ENCODE peak calls at places on chromosomes 1 and 21, in five cellular contexts. One of them, this sample, is unnamed.

GRCh38 chr1:61496501-61496900 is 228.4 kb downstream of the TM2D1 start:
- DNase-seq in PC-9: peak; percentile 98
- DNase-seq in tibial nerve: no peak
- DNase-seq in GM12864: no peak
- DNase-seq in sigmoid colon: no peak
- DNase-seq in this sample: no peak

GRCh38 chr1:105632342-105633196 is 1423.9 kb upstream of the PRMT6 start:
- DNase-seq in PC-9: peak; percentile 20
- DNase-seq in tibial nerve: no peak
- DNase-seq in GM12864: no peak
- DNase-seq in sigmoid colon: no peak
- DNase-seq in this sample: no peak

GRCh38 chr1:183234660-183235476 is 48.8 kb downstream of the LAMC2 start:
- DNase-seq in PC-9: peak; percentile 96
- DNase-seq in tibial nerve: peak; percentile 47
- DNase-seq in GM12864: no peak
- DNase-seq in sigmoid colon: peak; percentile 92
- DNase-seq in this sample: no peak

GRCh38 chr1:165695011-165695410 is 3.4 kb downstream of the ALDH9A1 start:
- DNase-seq in PC-9: no peak
- DNase-seq in tibial nerve: no peak
- DNase-seq in GM12864: no peak
- DNase-seq in sigmoid colon: no peak
- DNase-seq in this sample: no peak

GRCh38 chr1:189673223-189673622 is 804.4 kb downstream of the BRINP3 start:
- DNase-seq in PC-9: no peak
- DNase-seq in tibial nerve: no peak
- DNase-seq in GM12864: no peak
- DNase-seq in sigmoid colon: no peak
- DNase-seq in this sample: no peak

GRCh38 chr1:26373789-26374188 is 1.2 kb upstream of the ZNF683 start:
- DNase-seq in PC-9: no peak
- DNase-seq in tibial nerve: no peak
- DNase-seq in GM12864: no peak
- DNase-seq in sigmoid colon: no peak
- DNase-seq in this sample: no peak

GRCh38 chr1:7587108-7587507 is 184.0 kb upstream of the VAMP3 start:
- DNase-seq in PC-9: no peak
- DNase-seq in tibial nerve: no peak
- DNase-seq in GM12864: no peak
- DNase-seq in sigmoid colon: peak; percentile 32
- DNase-seq in this sample: no peak

GRCh38 chr1:230542054-230542453 is 100.2 kb upstream of the COG2 start:
- DNase-seq in PC-9: no peak
- DNase-seq in tibial nerve: no peak
- DNase-seq in GM12864: no peak
- DNase-seq in sigmoid colon: no peak
- DNase-seq in this sample: no peak

GRCh38 chr1:205263580-205264190 is 35.9 kb downstream of the TMCC2 start:
- DNase-seq in PC-9: no peak
- DNase-seq in tibial nerve: no peak
- DNase-seq in GM12864: no peak
- DNase-seq in sigmoid colon: no peak
- DNase-seq in this sample: no peak

GRCh38 chr1:1157426-1157913 is 16.2 kb upstream of the TTLL10 start:
- DNase-seq in PC-9: peak; percentile 86
- DNase-seq in tibial nerve: peak; percentile 70
- DNase-seq in GM12864: peak; percentile 43
- DNase-seq in sigmoid colon: peak; percentile 96
- DNase-seq in this sample: no peak

GRCh38 chr1:109764561-109765482 is 1.1 kb upstream of the EPS8L3 start:
- DNase-seq in PC-9: no peak
- DNase-seq in tibial nerve: peak; percentile 3
- DNase-seq in GM12864: no peak
- DNase-seq in sigmoid colon: peak; percentile 48
- DNase-seq in this sample: no peak

GRCh38 chr21:29296452-29296851 is 2.3 kb upstream of the BACH1 start:
- DNase-seq in PC-9: no peak
- DNase-seq in tibial nerve: no peak
- DNase-seq in GM12864: no peak
- DNase-seq in sigmoid colon: no peak
- DNase-seq in this sample: no peak

GRCh38 chr1:154863702-154864174 is 6.3 kb downstream of the KCNN3 start:
- DNase-seq in PC-9: no peak
- DNase-seq in tibial nerve: no peak
- DNase-seq in GM12864: peak; percentile 80
- DNase-seq in sigmoid colon: no peak
- DNase-seq in this sample: no peak

GRCh38 chr1:6200188-6200809 is 904 bp upstream of the RPL22 start:
- DNase-seq in PC-9: no peak
- DNase-seq in tibial nerve: no peak
- DNase-seq in GM12864: no peak
- DNase-seq in sigmoid colon: no peak
- DNase-seq in this sample: no peak

GRCh38 chr1:183817576-183818288 is 12.8 kb downstream of the RGL1 start:
- DNase-seq in PC-9: no peak
- DNase-seq in tibial nerve: no peak
- DNase-seq in GM12864: no peak
- DNase-seq in sigmoid colon: no peak
- DNase-seq in this sample: no peak

GRCh38 chr1:86552376-86552775 is 5.5 kb downstream of the CLCA4 start:
- DNase-seq in PC-9: no peak
- DNase-seq in tibial nerve: no peak
- DNase-seq in GM12864: no peak
- DNase-seq in sigmoid colon: no peak
- DNase-seq in this sample: no peak

GRCh38 chr1:236133802-236134201 is 8.5 kb upstream of the GPR137B start:
- DNase-seq in PC-9: no peak
- DNase-seq in tibial nerve: no peak
- DNase-seq in GM12864: no peak
- DNase-seq in sigmoid colon: no peak
- DNase-seq in this sample: no peak

GRCh38 chr1:228923973-228924766 is 188.9 kb downstream of the RHOU start:
- DNase-seq in PC-9: no peak
- DNase-seq in tibial nerve: no peak
- DNase-seq in GM12864: no peak
- DNase-seq in sigmoid colon: no peak
- DNase-seq in this sample: no peak

GRCh38 chr1:41902125-41902524 is 16.6 kb downstream of the HIVEP3 start:
- DNase-seq in PC-9: peak; percentile 91
- DNase-seq in tibial nerve: no peak
- DNase-seq in GM12864: no peak
- DNase-seq in sigmoid colon: no peak
- DNase-seq in this sample: no peak

DNA sequence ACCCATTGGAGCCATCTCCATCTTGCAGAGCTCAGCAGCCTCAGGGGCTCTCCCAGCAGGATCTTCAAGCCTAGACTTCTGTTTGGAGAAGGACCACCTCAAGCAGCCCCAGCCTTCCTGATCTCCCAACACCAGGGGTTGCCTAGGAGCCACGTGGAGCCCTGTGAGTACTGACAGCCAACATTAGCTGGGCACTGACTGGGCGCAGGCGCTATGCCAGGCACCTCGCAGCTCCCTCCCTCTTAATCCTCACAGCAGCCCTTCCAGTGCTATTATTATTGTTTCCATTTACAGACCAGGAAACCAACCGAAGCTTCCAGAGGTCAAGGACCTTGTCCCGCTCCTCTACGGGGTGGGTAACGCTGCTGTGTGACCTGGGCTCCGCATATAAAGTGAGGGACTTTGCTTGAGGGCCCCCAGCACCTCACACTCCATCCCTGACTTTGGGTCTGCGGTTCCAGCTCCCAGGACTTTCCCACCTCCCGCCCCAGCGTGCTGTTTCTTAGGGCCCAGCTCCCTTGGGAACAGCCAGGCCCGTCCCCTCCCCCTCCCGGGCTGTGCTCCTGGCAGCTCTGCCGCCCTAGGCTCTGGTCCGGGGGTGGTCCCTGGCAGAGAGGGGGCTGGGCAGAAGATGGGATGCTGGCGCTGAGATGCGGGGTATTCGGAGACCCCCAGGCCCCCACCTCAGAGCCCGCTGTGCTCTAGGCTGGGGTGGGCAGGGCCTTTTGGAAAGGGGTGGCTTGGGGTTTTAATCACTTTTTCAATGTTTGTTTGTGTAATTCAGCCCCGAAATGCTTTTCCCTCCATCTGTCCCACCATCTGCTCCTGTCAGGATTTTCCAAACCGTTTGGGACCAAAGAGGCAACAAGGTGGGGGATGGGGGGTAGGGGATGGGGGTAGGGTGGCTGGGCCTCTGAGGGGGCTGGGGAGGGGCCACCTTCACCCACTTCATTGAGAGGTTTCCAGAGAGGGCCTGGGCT is 4.1 kb upstream of the HPCA start:
- DNase-seq in PC-9: no peak
- DNase-seq in tibial nerve: no peak
- DNase-seq in GM12864: no peak
- DNase-seq in sigmoid colon: no peak
- DNase-seq in this sample: no peak
- H3K4me3 ChIP-seq in PC-9: no peak overlapping the region
- H3K4me3 ChIP-seq in tibial nerve: no peak overlapping the region
- H3K4me3 ChIP-seq in GM12864: no peak overlapping the region
- H3K4me3 ChIP-seq in sigmoid colon: no peak overlapping the region
- H3K4me3 ChIP-seq in this sample: no peak overlapping the region

DNA sequence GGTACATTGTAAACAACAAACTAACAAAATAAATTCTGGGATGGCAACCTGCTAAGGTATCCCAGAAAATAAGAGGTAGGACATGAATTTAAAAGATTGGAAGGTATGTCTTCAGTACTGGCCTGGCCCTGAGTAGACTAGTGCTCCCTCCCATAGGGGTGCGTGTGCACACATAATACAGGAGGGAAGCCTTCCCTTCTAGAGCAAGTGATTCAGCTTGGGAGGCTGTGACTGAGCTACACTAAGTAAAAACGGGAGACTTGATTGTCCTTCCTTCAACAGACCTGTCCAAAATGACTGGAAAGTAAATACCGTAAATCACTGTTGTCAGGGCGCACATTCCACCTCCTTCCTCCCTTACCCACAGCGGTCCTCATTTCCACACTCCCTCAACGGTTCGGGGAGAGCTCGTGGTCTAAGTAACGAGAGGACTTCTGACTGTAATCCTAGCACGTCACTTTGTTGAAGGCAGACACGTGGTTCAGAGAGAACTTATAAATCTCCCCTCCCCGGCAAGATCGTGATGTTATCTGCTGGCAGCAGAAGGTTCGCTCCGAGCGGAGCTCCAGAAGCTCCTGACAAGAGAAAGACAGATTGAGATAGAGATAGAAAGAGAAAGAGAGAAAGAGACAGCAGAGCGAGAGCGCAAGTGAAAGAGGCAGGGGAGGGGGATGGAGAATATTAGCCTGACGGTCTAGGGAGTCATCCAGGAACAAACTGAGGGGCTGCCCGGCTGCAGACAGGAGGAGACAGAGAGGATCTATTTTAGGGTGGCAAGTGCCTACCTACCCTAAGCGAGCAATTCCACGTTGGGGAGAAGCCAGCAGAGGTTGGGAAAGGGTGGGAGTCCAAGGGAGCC is at the start of gene TGFB2:
- DNase-seq in PC-9: peak; percentile 89
- DNase-seq in tibial nerve: peak; percentile 22
- DNase-seq in GM12864: no peak
- DNase-seq in sigmoid colon: peak; percentile 87
- DNase-seq in this sample: no peak
- H3K4me3 ChIP-seq in PC-9: peak within 1 kb of the TSS; percentile 98
- H3K4me3 ChIP-seq in tibial nerve: peak within 1 kb of the TSS; percentile 76
- H3K4me3 ChIP-seq in GM12864: peak within 1 kb of the TSS; percentile 52
- H3K4me3 ChIP-seq in sigmoid colon: peak within 1 kb of the TSS; percentile 71
- H3K4me3 ChIP-seq in this sample: peak within 1 kb of the TSS; percentile 32

DNA sequence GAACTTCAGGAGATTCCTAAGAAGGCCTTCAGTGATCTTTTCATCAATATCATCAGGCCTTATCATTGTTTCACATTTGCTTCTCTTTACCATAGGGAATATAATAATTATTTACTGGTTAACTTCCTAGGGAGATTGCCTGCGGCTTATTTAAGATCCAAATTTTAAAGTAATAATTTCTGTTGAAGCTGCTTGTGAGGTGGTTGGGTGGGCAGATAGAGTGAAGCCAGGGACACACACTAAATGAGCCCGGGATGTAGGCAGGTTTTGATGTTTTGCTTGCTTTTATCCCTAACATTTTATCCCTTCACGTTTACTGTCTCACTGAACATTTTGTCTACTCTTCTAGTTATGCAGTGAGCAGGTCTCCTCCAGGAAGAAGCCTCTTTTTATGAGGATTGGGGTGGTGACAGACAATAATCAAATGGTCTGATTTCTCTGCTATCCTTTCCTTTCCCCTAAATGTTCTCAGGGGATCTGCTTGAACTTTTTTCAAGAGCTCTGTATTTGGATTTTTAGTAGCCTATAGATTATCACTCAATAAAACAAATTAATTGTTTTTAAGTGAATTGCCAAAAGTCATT is 164.7 kb downstream of the RUNX1 start:
- DNase-seq in PC-9: no peak
- DNase-seq in tibial nerve: no peak
- DNase-seq in GM12864: no peak
- DNase-seq in sigmoid colon: no peak
- DNase-seq in this sample: no peak
- H3K4me3 ChIP-seq in PC-9: peak overlapping the region; percentile 97
- H3K4me3 ChIP-seq in tibial nerve: peak overlapping the region; percentile 76
- H3K4me3 ChIP-seq in GM12864: no peak overlapping the region
- H3K4me3 ChIP-seq in sigmoid colon: peak overlapping the region; percentile 81
- H3K4me3 ChIP-seq in this sample: no peak overlapping the region

GRCh38 chr1:206487970-206488369 is 17.7 kb downstream of the IKBKE start:
- DNase-seq in PC-9: no peak
- DNase-seq in tibial nerve: no peak
- DNase-seq in GM12864: no peak
- DNase-seq in sigmoid colon: no peak
- DNase-seq in this sample: no peak

GRCh38 chr1:206490643-206491421 is 16.5 kb upstream of the RASSF5 start:
- DNase-seq in PC-9: no peak
- DNase-seq in tibial nerve: no peak
- DNase-seq in GM12864: no peak
- DNase-seq in sigmoid colon: no peak
- DNase-seq in this sample: no peak

GRCh38 chr1:206492589-206492988 is 14.7 kb upstream of the RASSF5 start:
- DNase-seq in PC-9: no peak
- DNase-seq in tibial nerve: no peak
- DNase-seq in GM12864: no peak
- DNase-seq in sigmoid colon: no peak
- DNase-seq in this sample: no peak

GRCh38 chr1:206491592-206491991 is 15.7 kb upstream of the RASSF5 start:
- DNase-seq in PC-9: no peak
- DNase-seq in tibial nerve: no peak
- DNase-seq in GM12864: no peak
- DNase-seq in sigmoid colon: no peak
- DNase-seq in this sample: no peak

DNA sequence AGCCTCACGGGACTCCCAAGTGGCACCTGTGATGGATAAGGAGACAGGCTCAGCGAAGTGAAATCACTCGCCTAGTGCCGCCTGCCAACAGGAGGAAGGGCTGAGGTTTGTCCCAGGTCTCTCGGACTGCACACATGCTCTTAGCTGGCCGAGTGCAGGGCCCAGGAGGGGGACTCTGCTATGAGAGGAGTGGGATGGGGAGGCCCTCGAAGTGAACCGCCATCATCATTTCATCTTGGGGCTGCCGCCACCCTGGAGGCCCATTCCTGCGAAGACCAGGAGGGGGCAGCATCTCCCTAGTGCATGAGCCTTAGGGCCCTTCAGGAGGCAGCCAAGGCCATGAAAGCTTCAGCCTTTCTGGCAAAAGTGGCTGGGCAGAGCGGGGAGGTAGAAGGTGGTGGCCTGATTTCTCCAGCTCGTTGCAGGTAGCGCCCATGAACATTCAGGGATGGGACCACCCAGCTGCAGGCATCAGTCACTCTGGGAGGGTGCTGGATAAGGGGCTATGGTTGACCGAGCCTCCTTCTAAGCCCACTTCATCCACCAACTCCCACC is 17.3 kb upstream of the RASSF5 start:
- DNase-seq in PC-9: peak; percentile 51
- DNase-seq in tibial nerve: peak; percentile 58
- DNase-seq in GM12864: no peak
- DNase-seq in sigmoid colon: peak; percentile 85
- DNase-seq in this sample: no peak
- H3K4me3 ChIP-seq in PC-9: no peak overlapping the region
- H3K4me3 ChIP-seq in tibial nerve: no peak overlapping the region
- H3K4me3 ChIP-seq in GM12864: no peak overlapping the region
- H3K4me3 ChIP-seq in sigmoid colon: no peak overlapping the region
- H3K4me3 ChIP-seq in this sample: no peak overlapping the region